ENCODE peak calls at places on chromosome 5, in six cellular contexts. L, F, Q, B, X and Z are unnamed samples.

GRCh38 chr5:73743161-73743560 is 117.2 kb downstream of the ARHGEF28 start:
- DNase-seq in L (no peak), F (no peak), Q (no peak), B (no peak), X (no peak), Z (no peak)

GRCh38 chr5:64947031-64947430 is 178.3 kb downstream of the CWC27 start:
- DNase-seq in L (no peak), F (no peak), Q (peak; percentile 81), B (no peak), X (no peak), Z (peak; percentile 41)

GRCh38 chr5:133824661-133825254 is 143.7 kb downstream of the C5orf15 start:
- DNase-seq in L (no peak), F (no peak), Q (no peak), B (no peak), X (no peak), Z (no peak)

GRCh38 chr5:95841914-95842812 is 19.6 kb upstream of the GLRX start:
- DNase-seq in L (peak; percentile 88), F (no peak), Q (no peak), B (no peak), X (peak; percentile 98), Z (no peak)

GRCh38 chr5:38468202-38468656 is 88.2 kb downstream of the LIFR start:
- DNase-seq in L (peak; percentile 88), F (peak; percentile 47), Q (no peak), B (no peak), X (peak; percentile 97), Z (no peak)

GRCh38 chr5:90997082-90997481 is 386.0 kb downstream of the ARRDC3 start:
- DNase-seq in L (no peak), F (no peak), Q (no peak), B (no peak), X (no peak), Z (no peak)

GRCh38 chr5:148805323-148806290 is 20.8 kb upstream of the ADRB2 start:
- DNase-seq in L (no peak), F (no peak), Q (no peak), B (no peak), X (peak; percentile 55), Z (no peak)

GRCh38 chr5:80960531-80961375 is 590 bp downstream of the RASGRF2 start:
- DNase-seq in L (no peak), F (no peak), Q (no peak), B (no peak), X (peak; percentile 19), Z (no peak)

GRCh38 chr5:69167488-69167845 is 517 bp downstream of the CCNB1 start:
- DNase-seq in L (no peak), F (no peak), Q (no peak), B (no peak), X (peak; percentile 58), Z (peak; percentile 40)

GRCh38 chr5:10261065-10261464 is 11.0 kb downstream of the CCT5 start:
- DNase-seq in L (no peak), F (no peak), Q (no peak), B (no peak), X (no peak), Z (no peak)

GRCh38 chr5:94544031-94544650 is 74.3 kb downstream of the KIAA0825 start:
- DNase-seq in L (no peak), F (no peak), Q (no peak), B (no peak), X (peak; percentile 46), Z (no peak)

GRCh38 chr5:151173711-151174611 is 16.4 kb upstream of the ANXA6 start:
- DNase-seq in L (peak; percentile 39), F (no peak), Q (no peak), B (no peak), X (no peak), Z (no peak)

GRCh38 chr5:68443091-68443490 is 227.5 kb downstream of the PIK3R1 start:
- DNase-seq in L (no peak), F (no peak), Q (no peak), B (no peak), X (no peak), Z (no peak)

GRCh38 chr5:73446631-73447233 is 1.8 kb downstream of the FOXD1 start:
- DNase-seq in L (no peak), F (no peak), Q (no peak), B (no peak), X (peak; percentile 48), Z (peak; percentile 55)

GRCh38 chr5:75460947-75461346 is 50.5 kb downstream of the CERT1 start:
- DNase-seq in L (no peak), F (no peak), Q (peak; percentile 29), B (no peak), X (no peak), Z (no peak)

GRCh38 chr5:142587354-142587965 is 98.4 kb downstream of the FGF1 start:
- DNase-seq in L (peak; percentile 29), F (no peak), Q (peak; percentile 26), B (no peak), X (peak; percentile 70), Z (peak; percentile 48)

GRCh38 chr5:126066795-126067321 is 356.4 kb upstream of the GRAMD2B start:
- DNase-seq in L (no peak), F (no peak), Q (no peak), B (no peak), X (no peak), Z (no peak)

GRCh38 chr5:107461770-107462169 is 209.0 kb downstream of the EFNA5 start:
- DNase-seq in L (no peak), F (no peak), Q (no peak), B (no peak), X (no peak), Z (no peak)

GRCh38 chr5:143400541-143401252 is 2.8 kb downstream of the NR3C1 start:
- DNase-seq in L (peak; percentile 83), F (no peak), Q (no peak), B (no peak), X (peak; percentile 69), Z (no peak)

GRCh38 chr5:108788142-108788541 is 40.4 kb downstream of the FER start:
- DNase-seq in L (no peak), F (no peak), Q (no peak), B (no peak), X (peak; percentile 24), Z (no peak)

GRCh38 chr5:179369530-179369884 is 24.2 kb upstream of the ADAMTS2 start:
- DNase-seq in L (no peak), F (no peak), Q (no peak), B (no peak), X (no peak), Z (no peak)

GRCh38 chr5:174625591-174626365 is 98.6 kb upstream of the MSX2 start:
- DNase-seq in L (peak; percentile 20), F (no peak), Q (no peak), B (no peak), X (no peak), Z (peak; percentile 98)

GRCh38 chr5:116486588-116486987 is 88.0 kb downstream of the SEMA6A start:
- DNase-seq in L (no peak), F (no peak), Q (no peak), B (no peak), X (no peak), Z (no peak)

GRCh38 chr5:35345222-35345621 is 114.9 kb upstream of the PRLR start:
- DNase-seq in L (no peak), F (no peak), Q (no peak), B (peak; percentile 34), X (no peak), Z (no peak)

GRCh38 chr5:59091965-59092364 is 509.1 kb downstream of the RAB3C start:
- DNase-seq in L (no peak), F (no peak), Q (no peak), B (no peak), X (no peak), Z (no peak)

GRCh38 chr5:88092938-88093635 is 175.6 kb downstream of the TMEM161B start:
- DNase-seq in L (no peak), F (no peak), Q (no peak), B (no peak), X (no peak), Z (no peak)

GRCh38 chr5:179870403-179870903 is 11.8 kb upstream of the MRNIP start:
- DNase-seq in L (no peak), F (no peak), Q (no peak), B (peak; percentile 91), X (peak; percentile 39), Z (peak; percentile 62)